ENCODE peak calls at places on chromosome 21, in seven cellular contexts. Y is HepG2, L is HCT116, T is SK-N-SH, U is GM12878, S is K562, P is H1. G is an unnamed sample.

GRCh38 chr21:44420416-44421205 is 34.7 kb upstream of the LRRC3 start:
- DNase-seq in U (no peak), P (no peak), Y (no peak), T (no peak), L (no peak), S (no peak), G (no peak)

GRCh38 chr21:35252831-35253230 is 203.7 kb upstream of the RUNX1 start:
- DNase-seq in T (no peak), L (no peak), P (no peak), U (no peak), S (no peak), Y (no peak), G (no peak)

GRCh38 chr21:27134513-27134912 is 167.6 kb upstream of the ADAMTS5 start:
- DNase-seq in U (no peak), P (no peak), L (no peak), T (peak; percentile 43), Y (no peak), S (no peak), G (no peak)

GRCh38 chr21:36859744-36860501 is 106.5 kb downstream of the HLCS start:
- DNase-seq in T (peak; percentile 41), P (peak; percentile 31), U (no peak), L (no peak), Y (peak; percentile 81), S (peak; percentile 93), G (no peak)

GRCh38 chr21:46234436-46234950 is 5.9 kb upstream of the LSS start:
- DNase-seq in S (no peak), T (no peak), P (no peak), U (no peak), Y (no peak), L (no peak), G (no peak)

GRCh38 chr21:26546698-26547097 is 26.4 kb downstream of the CYYR1 start:
- DNase-seq in S (no peak), Y (no peak), P (no peak), U (no peak), L (no peak), T (no peak), G (no peak)

GRCh38 chr21:17732306-17732705 is 86.8 kb downstream of the C21orf91 start:
- DNase-seq in T (peak; percentile 21), Y (no peak), P (no peak), S (no peak), U (no peak), L (no peak), G (no peak)

GRCh38 chr21:29504751-29505321 is 206.1 kb downstream of the BACH1 start:
- DNase-seq in Y (no peak), L (no peak), P (no peak), T (no peak), U (no peak), S (peak; percentile 38), G (peak; percentile 35)

GRCh38 chr21:35006771-35007170 is 42.3 kb downstream of the RUNX1 start:
- DNase-seq in S (no peak), Y (no peak), P (no peak), T (no peak), U (no peak), L (no peak), G (no peak)

GRCh38 chr21:40950970-40951369 is 104.0 kb upstream of the DSCAM start:
- DNase-seq in U (no peak), Y (no peak), S (no peak), P (no peak), L (no peak), T (no peak), G (no peak)

GRCh38 chr21:44568667-44569556 is 4.6 kb upstream of the KRTAP10-4 start:
- DNase-seq in U (no peak), Y (no peak), L (no peak), T (no peak), P (no peak), S (peak; percentile 41), G (no peak)

GRCh38 chr21:15224346-15225086 is 159.7 kb upstream of the NRIP1 start:
- DNase-seq in S (no peak), T (no peak), L (peak; percentile 56), Y (no peak), U (no peak), P (no peak), G (no peak)
- TF ChIP-seq JUND in S (no peak), T (no peak), L (peak; percentile 62), Y (no peak), U (no peak), P (no peak), G (no peak)

GRCh38 chr21:19899645-19900044 is 1098.6 kb upstream of the NCAM2 start:
- DNase-seq in P (no peak), T (no peak), U (no peak), S (peak; percentile 52), Y (no peak), L (no peak), G (no peak)

GRCh38 chr21:19900149-19900548 is 1098.1 kb upstream of the NCAM2 start:
- DNase-seq in T (no peak), L (no peak), P (no peak), U (no peak), Y (no peak), S (no peak), G (no peak)
- TF ChIP-seq JUND in T (no peak), L (no peak), P (no peak), U (no peak), Y (no peak), S (no peak), G (no peak)

GRCh38 chr21:42330380-42331336 is 15.4 kb upstream of the TFF3 start:
- DNase-seq in S (no peak), T (no peak), Y (no peak), L (no peak), P (no peak), U (no peak), G (peak; percentile 43)
- TF ChIP-seq JUND in S (no peak), T (no peak), Y (no peak), L (no peak), P (no peak), U (no peak), G (no peak)

DNA sequence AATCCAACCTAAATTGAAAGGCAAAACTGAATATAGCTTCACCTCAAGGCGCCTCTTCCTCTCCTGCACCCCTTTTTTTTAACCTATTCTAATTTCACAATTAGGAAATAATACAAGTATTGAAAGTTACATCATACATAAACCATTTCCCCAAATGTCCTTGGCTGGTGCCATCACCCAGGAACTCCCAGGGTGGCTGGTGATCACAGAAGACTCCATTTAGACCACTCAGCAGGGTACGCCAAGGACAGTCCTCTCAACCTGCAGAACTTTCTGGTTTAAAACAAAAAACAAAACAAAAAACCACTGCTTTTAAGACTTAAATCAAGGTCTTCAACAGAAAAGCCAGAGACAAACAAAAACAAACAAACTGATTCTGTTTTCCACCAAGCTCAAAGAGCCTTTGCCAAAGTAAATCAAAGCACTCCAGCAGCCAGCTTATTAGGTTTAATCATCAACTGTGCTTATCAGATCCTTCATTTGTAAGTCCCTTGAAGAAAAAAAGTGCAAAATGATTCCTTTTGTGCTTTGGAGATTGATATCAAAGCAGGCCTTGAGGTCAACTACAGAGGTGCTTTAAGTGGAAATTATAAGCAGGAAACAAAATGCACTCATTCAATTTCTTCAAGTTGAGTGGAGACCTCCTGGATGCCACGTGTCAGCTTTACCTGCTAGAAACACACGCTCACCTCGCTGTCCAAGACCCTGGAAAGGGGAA is 113.1 kb downstream of the ETS2 start:
- DNase-seq in T (no peak), L (no peak), P (no peak), Y (peak; percentile 90), S (no peak), U (no peak), G (no peak)
- TF ChIP-seq JUND in T (no peak), L (no peak), P (no peak), Y (no peak), S (no peak), U (no peak), G (no peak)

GRCh38 chr21:33761104-33762036 is 119.1 kb downstream of the ITSN1 start:
- DNase-seq in P (no peak), T (no peak), Y (peak; percentile 73), U (no peak), S (peak; percentile 84), L (peak; percentile 66), G (peak; percentile 88)
- TF ChIP-seq JUND in P (no peak), T (peak; percentile 93), Y (no peak), U (no peak), S (peak; percentile 93), L (peak; percentile 74), G (peak; percentile 81)

DNA sequence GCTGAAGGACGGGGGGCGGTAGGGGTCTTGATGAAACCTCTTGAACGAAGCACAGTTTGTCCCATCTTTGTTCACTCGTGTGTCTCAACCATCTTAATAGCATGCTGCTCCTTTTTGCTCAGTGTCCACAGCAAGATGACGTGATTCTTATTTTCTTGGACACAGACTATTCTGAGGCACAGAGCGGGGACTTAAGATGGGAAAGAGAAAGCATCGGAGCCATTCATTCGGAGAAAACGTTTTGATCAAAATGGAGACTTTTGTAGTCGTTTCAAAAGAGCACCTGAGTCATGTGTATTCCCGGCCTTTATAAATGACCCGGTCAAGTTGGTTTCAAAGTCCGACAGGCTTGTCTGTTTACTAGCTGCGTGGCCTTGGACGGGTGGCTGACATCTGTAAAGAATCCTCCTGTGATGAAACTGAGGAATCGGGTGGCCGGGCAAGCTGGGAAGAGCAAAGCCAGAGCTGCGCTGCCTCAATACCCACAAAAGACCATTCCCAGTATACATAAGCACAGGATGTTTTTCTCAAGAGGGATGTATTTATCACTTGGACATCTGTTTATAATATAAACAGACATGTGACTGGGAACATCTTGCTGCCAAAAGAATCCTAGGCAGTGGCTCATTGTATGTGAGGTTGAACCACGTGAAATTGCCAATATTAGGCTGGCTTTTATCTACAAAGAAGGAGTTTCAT is 18.5 kb downstream of the ETS2 start:
- DNase-seq in S (no peak), T (no peak), P (no peak), Y (peak; percentile 95), L (no peak), U (no peak), G (no peak)
- TF ChIP-seq JUND in S (no peak), T (no peak), P (no peak), Y (peak; percentile 54), L (no peak), U (no peak), G (no peak)

GRCh38 chr21:25350056-25350455 is 257.2 kb downstream of the MRPL39 start:
- DNase-seq in S (peak; percentile 11), L (no peak), Y (no peak), T (peak; percentile 25), U (no peak), P (no peak), G (peak; percentile 42)
- TF ChIP-seq JUND in S (no peak), L (no peak), Y (no peak), T (no peak), U (no peak), P (no peak), G (no peak)

GRCh38 chr21:21165063-21165645 is 166.9 kb downstream of the NCAM2 start:
- DNase-seq in S (no peak), P (no peak), Y (no peak), T (peak; percentile 14), U (no peak), L (no peak), G (peak; percentile 51)
- TF ChIP-seq JUND in S (no peak), P (no peak), Y (no peak), T (peak; percentile 32), U (no peak), L (no peak), G (no peak)